ENCODE peak calls at places on chromosomes 7 and 10, in six cellular contexts. H is A549, V is GM23248, A is kidney, C is astrocyte of the cerebellum, N is suprapubic skin. F is an unnamed sample.
A peak's percentile ranks its signal among the peaks of the same experiment; 100 is the strongest.

GRCh38 chr10:24483701-24484100 is 240.0 kb downstream of the ARHGAP21 start:
- DNase-seq in C (no peak), A (peak; percentile 88), H (peak; percentile 75), V (peak; percentile 88), N (peak; percentile 73), F (no peak)

GRCh38 chr7:127897704-127898454 is 133.4 kb downstream of the LRRC4 start:
- DNase-seq in A (no peak), C (no peak), V (peak; percentile 75), N (no peak), H (no peak), F (no peak)

GRCh38 chr10:88515235-88515634 is 67.9 kb downstream of the RNLS start:
- DNase-seq in V (peak; percentile 47), C (no peak), H (no peak), N (no peak), A (no peak), F (no peak)

GRCh38 chr10:66799474-66799873 is 126.4 kb upstream of the LRRTM3 start:
- DNase-seq in A (no peak), N (no peak), H (no peak), V (peak; percentile 9), C (no peak), F (no peak)

GRCh38 chr10:4671451-4672145 is 154.4 kb upstream of the AKR1E2 start:
- DNase-seq in H (peak; percentile 64), A (no peak), C (no peak), N (no peak), V (peak; percentile 56), F (no peak)

GRCh38 chr7:79997345-79997744 is 137.3 kb upstream of the GNAI1 start:
- DNase-seq in H (no peak), N (no peak), V (no peak), A (no peak), C (no peak), F (no peak)

GRCh38 chr7:20199015-20199737 is 18.0 kb downstream of the MACC1 start:
- DNase-seq in A (peak; percentile 81), N (peak; percentile 65), V (peak; percentile 78), H (peak; percentile 49), C (no peak), F (no peak)

GRCh38 chr7:82559203-82559805 is 115.7 kb upstream of the CACNA2D1 start:
- DNase-seq in V (no peak), C (no peak), H (peak; percentile 65), N (no peak), A (no peak), F (no peak)

GRCh38 chr7:131013716-131014115 is 279.7 kb upstream of the KLF14 start:
- DNase-seq in C (no peak), V (no peak), H (no peak), N (no peak), A (no peak), F (no peak)

GRCh38 chr10:92880233-92880861 is 32.0 kb downstream of the EXOC6 start:
- DNase-seq in N (no peak), V (peak; percentile 66), H (peak; percentile 66), C (peak; percentile 37), A (no peak), F (no peak)

GRCh38 chr7:115087437-115087836 is 165.5 kb downstream of the MDFIC start:
- DNase-seq in A (no peak), C (peak; percentile 85), H (peak; percentile 33), V (peak; percentile 79), N (no peak), F (no peak)

GRCh38 chr7:68063171-68063570 is 1066.5 kb downstream of the TYW1 start:
- DNase-seq in N (no peak), A (no peak), V (peak; percentile 2), H (peak; percentile 16), C (no peak), F (no peak)

GRCh38 chr10:62919776-62920175 is 103.6 kb upstream of the EGR2 start:
- DNase-seq in C (no peak), A (no peak), H (no peak), N (no peak), V (peak; percentile 67), F (no peak)

GRCh38 chr10:123165445-123166072 is 11.4 kb downstream of the BUB3 start:
- DNase-seq in C (no peak), H (no peak), A (no peak), V (no peak), N (no peak), F (no peak)

GRCh38 chr7:128108641-128109423 is 77.6 kb upstream of the LRRC4 start:
- DNase-seq in C (no peak), N (peak; percentile 37), V (no peak), H (no peak), A (no peak), F (no peak)

GRCh38 chr7:157897686-157898085 is 560.9 kb downstream of the DNAJB6 start:
- DNase-seq in H (no peak), V (no peak), A (no peak), C (no peak), N (no peak), F (no peak)

GRCh38 chr10:70567603-70568002 is 34.9 kb downstream of the PRF1 start:
- DNase-seq in N (no peak), V (no peak), H (no peak), C (no peak), A (peak; percentile 27), F (no peak)

GRCh38 chr7:125668321-125668993 is 738.8 kb upstream of the POT1 start:
- DNase-seq in H (no peak), V (no peak), N (no peak), C (no peak), A (no peak), F (no peak)

GRCh38 chr7:17944720-17945119 is 4.4 kb upstream of the SNX13 start:
- DNase-seq in C (no peak), H (no peak), A (no peak), N (no peak), V (no peak), F (no peak)

GRCh38 chr7:104174798-104175197 is 33.0 kb downstream of the ORC5 start:
- DNase-seq in H (no peak), V (no peak), C (no peak), A (no peak), N (no peak), F (no peak)

GRCh38 chr10:114767101-114767588 is 54.4 kb upstream of the FHIP2A start:
- DNase-seq in H (no peak), N (no peak), C (no peak), V (peak; percentile 82), A (no peak), F (no peak)
- H3K4me3 ChIP-seq in H (peak overlapping the region; percentile 96), N (peak overlapping the region; percentile 75), C (peak overlapping the region; percentile 55), V (peak overlapping the region; percentile 63), A (peak overlapping the region; percentile 66), F (peak overlapping the region; percentile 62)

DNA sequence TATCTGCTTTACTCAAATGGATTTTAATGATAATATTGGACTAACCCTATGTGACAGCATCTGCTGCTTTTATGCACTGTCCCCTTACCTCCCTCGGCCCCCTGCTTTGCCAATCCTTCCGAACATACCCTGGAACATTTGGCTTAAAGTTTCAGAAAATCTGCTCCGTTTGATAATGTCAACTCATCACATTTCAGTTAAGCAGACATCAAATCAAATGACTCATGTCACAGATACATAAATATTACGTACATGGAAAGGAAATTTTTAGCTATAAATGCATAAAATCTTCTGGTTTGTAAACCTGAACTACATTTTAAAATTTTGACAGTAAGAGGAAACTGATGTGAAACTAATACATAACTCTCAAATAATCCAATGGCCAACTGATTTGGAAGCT is 98.2 kb downstream of the CNTNAP2 start:
- DNase-seq in H (no peak), V (no peak), A (no peak), N (no peak), C (no peak), F (no peak)
- H3K4me3 ChIP-seq in H (no peak overlapping the region), V (no peak overlapping the region), A (no peak overlapping the region), N (no peak overlapping the region), C (no peak overlapping the region), F (no peak overlapping the region)

DNA sequence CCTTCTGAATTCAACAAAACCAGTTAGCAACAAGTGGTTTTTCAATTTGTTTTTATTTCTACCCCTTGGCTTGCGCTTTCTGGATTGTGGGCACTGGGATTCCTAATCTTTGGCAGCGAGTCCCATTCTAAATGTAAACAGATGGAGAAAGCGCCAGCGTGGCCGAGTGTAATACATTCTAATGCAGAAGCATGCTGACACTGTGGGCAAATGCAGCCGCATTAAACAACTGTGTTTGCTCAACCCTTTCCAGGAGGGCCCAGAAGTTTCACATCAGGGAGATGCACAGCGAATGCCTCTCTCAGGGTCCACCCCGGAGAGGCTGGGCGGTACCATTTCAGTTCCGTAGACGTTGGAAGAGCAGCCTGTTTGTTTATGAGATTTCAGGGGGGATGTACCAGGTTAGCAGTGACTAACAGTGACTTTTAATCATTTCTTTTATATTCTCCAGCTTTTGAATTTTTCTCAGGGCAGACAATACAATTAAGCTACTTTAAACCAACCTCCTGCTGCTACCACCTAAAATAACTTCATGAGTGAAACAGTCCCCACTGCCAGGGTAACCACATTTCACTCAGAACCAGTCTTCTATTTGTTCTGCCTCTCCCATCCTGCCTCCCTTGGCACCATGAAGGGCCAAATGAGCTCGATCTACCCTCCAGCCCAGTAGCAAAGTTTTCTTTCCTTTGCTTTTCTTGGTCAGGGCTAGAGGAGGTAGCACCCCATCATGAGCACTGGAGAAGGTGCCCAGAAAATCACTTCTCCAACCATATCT is 164.2 kb upstream of the ITGB1 start:
- DNase-seq in C (peak; percentile 99), A (no peak), N (no peak), H (peak; percentile 29), V (peak; percentile 93), F (no peak)
- H3K4me3 ChIP-seq in C (no peak overlapping the region), A (no peak overlapping the region), N (no peak overlapping the region), H (no peak overlapping the region), V (peak overlapping the region; percentile 33), F (peak overlapping the region; percentile 28)

DNA sequence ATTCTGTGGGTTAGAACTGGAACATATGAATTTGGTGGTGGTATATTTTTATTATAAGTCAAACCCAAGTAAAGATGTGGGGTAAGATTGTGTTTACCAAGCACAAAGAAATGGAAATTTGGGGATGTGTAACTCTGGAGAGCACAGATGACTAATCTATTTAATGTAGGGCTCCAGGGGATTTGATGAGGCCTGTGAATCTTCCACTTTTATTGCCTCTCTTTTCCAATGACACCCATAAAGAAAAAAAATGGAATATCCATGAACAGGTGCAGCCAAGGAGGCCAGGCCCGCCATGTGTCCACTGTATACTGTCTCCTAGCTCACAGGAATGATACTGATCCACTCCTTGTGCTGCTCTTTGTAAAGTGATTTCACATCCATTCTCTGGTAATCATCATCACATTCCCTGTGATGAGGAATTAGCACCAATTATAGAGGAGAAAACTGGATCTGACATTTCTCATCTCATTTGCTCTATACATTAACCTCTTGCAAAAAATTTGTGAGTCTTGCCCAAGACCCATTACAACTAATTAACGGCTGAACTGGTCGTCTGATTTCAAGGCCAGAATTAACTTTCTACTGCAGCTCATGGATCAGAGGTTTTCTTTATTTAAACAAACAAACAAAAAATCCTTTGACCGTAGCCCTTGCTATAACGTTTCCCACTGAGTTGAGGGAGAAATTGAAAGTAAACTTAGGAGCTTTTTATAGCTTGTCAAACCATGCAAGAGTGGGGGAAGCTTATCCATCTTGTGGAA is 3.0 kb downstream of the SRGN start:
- DNase-seq in V (peak; percentile 49), H (no peak), A (no peak), C (no peak), N (no peak), F (no peak)
- H3K4me3 ChIP-seq in V (no peak overlapping the region), H (no peak overlapping the region), A (peak overlapping the region; percentile 30), C (no peak overlapping the region), N (peak overlapping the region; percentile 44), F (no peak overlapping the region)

DNA sequence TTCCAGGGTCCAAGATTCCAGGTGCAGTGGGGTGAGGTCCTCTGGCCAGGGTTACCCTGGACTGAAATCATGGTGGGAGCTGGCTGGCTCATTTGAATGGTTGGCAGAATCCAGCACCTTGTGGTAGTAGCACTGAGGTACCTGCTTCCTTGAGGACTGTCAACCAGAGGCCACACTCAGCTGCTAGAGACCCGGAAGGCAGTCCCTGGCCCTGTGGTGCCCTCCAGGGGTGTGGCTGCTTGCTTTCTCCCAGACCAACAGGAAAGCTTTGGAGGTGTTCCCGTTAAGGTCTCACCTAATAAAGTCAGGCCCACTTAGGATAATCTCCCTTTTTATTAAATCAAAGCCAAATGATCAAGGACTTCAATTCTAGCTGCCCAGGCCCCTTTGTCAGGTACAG is 107.7 kb upstream of the GDF10 start:
- DNase-seq in N (no peak), C (no peak), H (no peak), A (no peak), V (no peak), F (no peak)
- H3K4me3 ChIP-seq in N (no peak overlapping the region), C (no peak overlapping the region), H (no peak overlapping the region), A (no peak overlapping the region), V (no peak overlapping the region), F (no peak overlapping the region)

F was measured in SK-N-MC.